ENCODE peak calls at places on chromosomes 16 and 17, in four cellular contexts. M is endothelial cell of umbilical vein, Y is thoracic aorta, G is osteoblast. X is an unnamed sample. For H3K4me1, the result is how much of the 10 kb centered on the place peaks cover.

GRCh38 chr16:67845291-67846062 is 1.3 kb upstream of the NUTF2 start:
- DNase-seq in Y (no peak), M (no peak), G (no peak), X (no peak)

GRCh38 chr17:8288336-8289102 is at the start of gene RANGRF:
- DNase-seq in M (peak), Y (peak), G (peak), X (peak)

GRCh38 chr16:80200079-80200478 is 340.7 kb upstream of the DYNLRB2 start:
- DNase-seq in Y (no peak), M (no peak), G (no peak), X (no peak)

GRCh38 chr17:42521666-42522262 is 14.3 kb upstream of the NAGLU start:
- DNase-seq in Y (no peak), G (peak), M (no peak), X (no peak)

GRCh38 chr17:2120550-2121335 is 65.8 kb downstream of the HIC1 start:
- DNase-seq in G (no peak), M (no peak), Y (no peak), X (no peak)

GRCh38 chr16:89696598-89697128 is 4.8 kb downstream of the SPATA2L start:
- DNase-seq in Y (no peak), M (no peak), G (peak), X (no peak)

GRCh38 chr17:16472539-16472938 is 19.5 kb downstream of the LRRC75A start:
- DNase-seq in M (no peak), G (peak), Y (no peak), X (no peak)

GRCh38 chr17:73224663-73225305 is 31.9 kb downstream of the COG1 start:
- DNase-seq in Y (no peak), G (no peak), M (no peak), X (no peak)

GRCh38 chr17:332558-333322 is 19.9 kb downstream of the RPH3AL start:
- DNase-seq in Y (no peak), G (peak), M (no peak), X (no peak)

GRCh38 chr17:4440690-4441686 is 7.2 kb downstream of the SPNS3 start:
- DNase-seq in M (no peak), G (no peak), Y (no peak), X (no peak)

GRCh38 chr17:57834146-57834741 is 15.6 kb downstream of the MRPS23 start:
- DNase-seq in Y (peak), G (no peak), M (no peak), X (no peak)

GRCh38 chr17:7114875-7115614 is 423 bp upstream of the ASGR2 start:
- DNase-seq in M (no peak), Y (no peak), G (peak), X (no peak)

GRCh38 chr17:46039592-46040186 is 40.6 kb downstream of the STH start:
- DNase-seq in M (no peak), G (no peak), Y (no peak), X (no peak)

DNA sequence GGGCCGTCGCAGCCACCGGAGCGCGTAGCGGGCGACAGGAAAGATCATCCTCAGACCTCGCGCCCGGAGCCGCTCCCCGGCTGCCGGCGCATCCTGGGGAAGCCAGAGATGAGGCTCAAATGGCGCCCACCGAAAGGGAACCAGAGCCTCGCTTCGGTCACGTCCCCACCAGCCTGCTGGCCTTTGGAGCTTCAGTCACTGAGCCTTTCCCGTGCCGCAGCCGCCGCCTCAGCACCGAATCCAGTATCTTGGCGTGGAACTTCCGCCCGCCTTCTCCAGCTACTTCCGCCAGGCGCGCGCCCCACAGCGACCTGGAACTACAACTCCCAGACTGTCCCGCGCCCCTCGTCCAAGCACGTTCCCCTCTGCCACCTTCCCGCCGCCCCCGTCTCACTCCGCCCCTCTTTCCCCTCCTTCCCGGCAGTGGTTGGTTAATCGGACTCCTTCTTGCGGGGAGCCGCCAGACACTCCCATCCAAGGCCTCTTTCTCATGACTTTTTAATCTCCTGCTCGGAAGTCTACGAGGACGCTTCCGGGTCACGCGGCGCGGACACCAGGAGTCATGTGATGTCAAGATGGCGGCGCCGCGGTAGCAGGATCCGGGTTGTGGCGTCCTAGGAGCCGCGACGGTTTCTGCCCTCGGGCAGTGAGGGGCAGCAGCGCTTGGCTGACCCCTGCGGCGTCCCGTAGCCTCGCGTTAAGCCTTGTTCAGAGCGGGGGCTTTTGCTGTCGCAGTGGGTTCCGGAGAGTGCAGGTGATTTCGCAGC is at the start of the genes SMCR8 and TOP3A:
- DNase-seq in M (peak), Y (peak), G (peak), X (peak)
- H3K4me1 ChIP-seq in M (under half), Y (half or more), G (under half), X (under half)

DNA sequence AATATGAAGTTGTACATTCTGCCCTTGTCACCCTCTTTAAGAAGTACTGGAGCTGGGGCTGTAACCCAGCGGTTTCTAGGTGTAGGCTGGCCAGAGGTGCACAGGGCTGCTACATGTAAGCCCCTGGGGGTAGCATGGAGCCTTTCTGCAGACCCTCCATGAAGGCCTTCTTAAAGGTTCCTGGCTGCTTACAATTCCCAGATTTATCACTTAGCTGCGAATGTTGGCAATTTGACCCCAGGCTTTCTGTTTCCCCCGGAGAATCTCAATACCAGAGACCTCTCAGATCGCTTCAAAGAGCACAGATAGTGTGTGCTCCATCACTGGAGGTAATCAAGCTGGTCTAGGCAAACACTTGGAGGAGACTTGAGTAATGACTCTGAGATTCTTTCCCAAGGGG is 309.4 kb downstream of the CBLN1 start:
- DNase-seq in Y (no peak), G (no peak), M (no peak), X (no peak)
- H3K27ac ChIP-seq in Y (no peak), G (no peak), M (no peak), X (no peak)

DNA sequence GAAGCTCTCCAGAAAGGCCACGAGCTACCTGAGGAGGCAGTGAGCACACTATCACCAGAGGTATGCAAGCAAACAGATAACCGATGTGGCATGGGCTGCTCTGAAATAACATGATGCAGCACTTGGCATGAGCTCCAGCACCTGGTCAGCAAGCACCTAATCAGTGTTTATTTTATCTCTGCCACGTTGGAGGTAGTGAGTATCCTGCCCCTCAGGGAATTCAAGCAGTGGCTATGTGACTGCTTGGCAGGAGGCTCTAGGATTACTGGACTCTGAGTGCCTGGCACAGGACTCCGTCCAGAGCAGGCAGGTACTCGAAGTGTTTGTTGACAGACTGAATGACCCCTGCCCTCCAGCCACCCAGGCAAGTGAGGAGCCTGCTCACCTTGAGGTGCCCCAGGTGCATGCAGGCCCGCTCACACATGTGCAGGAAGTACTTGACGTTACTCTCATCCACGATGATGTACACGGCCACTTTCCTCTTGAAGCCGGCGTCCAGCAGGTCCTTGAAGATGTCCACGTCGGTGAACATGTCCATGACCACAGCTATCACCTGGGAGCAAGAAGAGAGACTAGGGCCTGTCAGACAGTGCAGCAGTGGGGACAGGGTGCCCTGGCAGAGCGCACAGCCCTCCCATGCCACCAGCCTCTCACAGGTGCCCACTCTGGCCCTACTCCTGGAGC is 16.6 kb downstream of the FAM83G start:
- DNase-seq in G (no peak), M (no peak), Y (no peak), X (no peak)
- H3K4me1 ChIP-seq in G (under half), M (under half), Y (under half), X (under half)

GRCh38 chr16:70686376-70687171 is 721 bp upstream of the MTSS2 start:
- DNase-seq in M (no peak), G (peak), Y (no peak), X (no peak)
- H3K27ac ChIP-seq in M (peak), G (peak), Y (peak), X (no peak)

GRCh38 chr16:4330277-4330882 is 14.5 kb downstream of the GLIS2 start:
- DNase-seq in Y (no peak), M (peak), G (peak), X (no peak)
- H3K4me1 ChIP-seq in Y (half or more), M (under half), G (under half), X (under half)

GRCh38 chr16:70750893-70751467 is 50.0 kb downstream of the VAC14 start:
- DNase-seq in M (peak), G (peak), Y (peak), X (no peak)
- H3K27ac ChIP-seq in M (peak), G (peak), Y (peak), X (no peak)